ENCODE peak calls at places on chromosomes 7 and 10, in nine cellular contexts. I, H, S, G, B, D, R, Y and Z are unnamed samples.

GRCh38 chr7:49773939-49774458 is 561 bp downstream of the VWC2 start:
- DNase-seq in D (no peak), S (no peak), G (no peak), H (no peak), Y (peak; percentile 50), B (no peak), R (no peak), I (peak; percentile 42), Z (no peak)

GRCh38 chr7:77797734-77798393 is 370 bp downstream of the TMEM60 start:
- DNase-seq in S (peak; percentile 47), I (peak; percentile 30), H (no peak), B (peak; percentile 79), R (peak; percentile 74), D (peak; percentile 39), G (peak; percentile 46), Y (no peak), Z (peak; percentile 93)

GRCh38 chr10:21315321-21316220 is 209.9 kb downstream of the SKIDA1 start:
- DNase-seq in R (peak; percentile 69), D (peak; percentile 44), I (peak; percentile 53), H (peak; percentile 93), G (peak; percentile 73), Y (peak; percentile 90), B (no peak), S (no peak), Z (peak; percentile 92)

GRCh38 chr7:99422625-99423024 is 13.9 kb downstream of the BUD31 start:
- DNase-seq in Y (no peak), I (no peak), B (no peak), H (no peak), S (no peak), R (no peak), G (no peak), D (no peak), Z (no peak)

GRCh38 chr10:102379383-102379782 is 16.1 kb upstream of the NFKB2 start:
- DNase-seq in S (no peak), I (no peak), H (no peak), G (no peak), R (no peak), Y (no peak), D (no peak), B (no peak), Z (no peak)

GRCh38 chr7:116626886-116627285 is 45.1 kb upstream of the MET start:
- DNase-seq in I (no peak), H (no peak), S (peak; percentile 25), B (no peak), Y (no peak), D (no peak), G (no peak), R (no peak), Z (no peak)

GRCh38 chr7:120079704-120080103 is 193.3 kb upstream of the KCND2 start:
- DNase-seq in I (no peak), G (no peak), S (no peak), H (no peak), D (no peak), R (no peak), Y (no peak), B (no peak), Z (no peak)

GRCh38 chr7:123265853-123266252 is 66.1 kb upstream of the SLC13A1 start:
- DNase-seq in D (no peak), B (no peak), H (no peak), I (no peak), G (no peak), R (no peak), Y (no peak), S (no peak), Z (no peak)

GRCh38 chr10:9766762-9767161 is 1250.9 kb upstream of the CELF2 start:
- DNase-seq in R (no peak), D (no peak), S (no peak), Y (no peak), G (no peak), H (no peak), I (no peak), B (no peak), Z (no peak)

GRCh38 chr10:5594271-5595036 is 69.7 kb downstream of the CALML3 start:
- DNase-seq in I (peak; percentile 84), G (no peak), S (no peak), R (no peak), B (no peak), H (no peak), Y (no peak), D (no peak), Z (no peak)

GRCh38 chr10:7260412-7260900 is 150.4 kb downstream of the SFMBT2 start:
- DNase-seq in R (peak; percentile 93), D (no peak), B (peak; percentile 73), I (peak; percentile 55), H (peak; percentile 88), G (peak; percentile 55), S (peak; percentile 44), Y (peak; percentile 61), Z (peak; percentile 96)

GRCh38 chr7:12303507-12303906 is 92.4 kb downstream of the TMEM106B start:
- DNase-seq in Y (no peak), G (no peak), I (peak; percentile 17), D (no peak), H (no peak), B (no peak), R (no peak), S (no peak), Z (no peak)

GRCh38 chr7:22651036-22651435 is 76.0 kb upstream of the IL6 start:
- DNase-seq in Y (no peak), R (no peak), H (no peak), D (no peak), I (no peak), B (no peak), G (no peak), S (no peak), Z (no peak)

GRCh38 chr10:114571316-114571999 is 86.6 kb downstream of the ABLIM1 start:
- DNase-seq in G (no peak), B (no peak), S (peak; percentile 69), I (no peak), H (no peak), D (no peak), Y (no peak), R (no peak), Z (no peak)

GRCh38 chr10:37146443-37146842 is 21.0 kb downstream of the ANKRD30A start:
- DNase-seq in D (no peak), S (no peak), H (peak; percentile 48), I (no peak), B (no peak), Y (no peak), G (no peak), R (no peak), Z (no peak)

GRCh38 chr10:111551001-111551400 is 474.2 kb downstream of the ADRA2A start:
- DNase-seq in D (no peak), I (no peak), Y (no peak), G (no peak), B (no peak), R (no peak), H (no peak), S (no peak), Z (no peak)

GRCh38 chr10:111281516-111281915 is 204.7 kb downstream of the ADRA2A start:
- DNase-seq in D (no peak), B (no peak), R (no peak), H (peak; percentile 15), S (no peak), G (no peak), Y (no peak), I (peak; percentile 8), Z (no peak)

GRCh38 chr10:16916496-16916895 is 99.3 kb upstream of the RSU1 start:
- DNase-seq in G (no peak), R (no peak), B (no peak), D (no peak), I (no peak), S (no peak), Y (no peak), H (no peak), Z (no peak)

GRCh38 chr10:101781984-101782810 is 1.0 kb downstream of the NPM3 start:
- DNase-seq in R (peak; percentile 61), S (no peak), H (no peak), G (no peak), B (no peak), I (peak; percentile 28), D (peak; percentile 21), Y (no peak), Z (no peak)

GRCh38 chr7:107147464-107148214 is 21.2 kb upstream of the HBP1 start:
- DNase-seq in H (peak; percentile 43), D (no peak), B (no peak), S (no peak), G (peak; percentile 26), Y (no peak), I (peak; percentile 51), R (no peak), Z (no peak)

GRCh38 chr7:111088328-111088727 is 2.6 kb upstream of the LRRN3 start:
- DNase-seq in I (no peak), G (no peak), H (no peak), B (no peak), S (no peak), D (no peak), Y (no peak), R (no peak), Z (no peak)
- H3K4me1 ChIP-seq in I (peaks cover 8% of the 10 kb centered on the region), G (no peaks in the 10 kb centered on the region), H (peaks cover 15% of the 10 kb centered on the region), B (peaks cover 3% of the 10 kb centered on the region), S (peaks cover 13% of the 10 kb centered on the region), D (peaks cover 13% of the 10 kb centered on the region), Y (peaks cover 2% of the 10 kb centered on the region), R (peaks cover 26% of the 10 kb centered on the region), Z (peaks cover 33% of the 10 kb centered on the region)

DNA sequence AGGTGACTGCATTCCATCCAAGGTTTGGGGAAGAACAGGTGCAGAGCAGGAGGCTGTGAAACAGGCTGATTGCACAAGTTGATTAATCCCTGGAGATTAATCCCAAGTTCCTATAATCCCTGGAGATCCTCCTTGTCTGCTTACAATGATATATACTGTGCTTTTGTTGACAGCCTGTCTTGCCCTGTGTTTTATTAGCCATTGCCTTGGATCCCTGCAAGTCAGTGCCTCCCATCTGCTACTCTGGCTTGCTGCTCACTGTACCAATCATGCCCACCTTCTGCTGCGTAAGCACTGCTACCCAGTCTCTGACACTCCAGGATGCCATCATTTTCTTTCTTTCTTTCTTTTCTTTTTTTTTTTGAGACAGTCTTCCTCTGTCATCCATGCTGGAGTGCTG is 65.4 kb downstream of the ANKRD61 start:
- DNase-seq in I (no peak), H (no peak), S (no peak), Y (no peak), D (no peak), B (no peak), R (no peak), G (no peak), Z (no peak)
- TF ChIP-seq EP300 in I (no peak), H (no peak), S (no peak), Y (no peak), D (no peak), B (no peak), R (no peak), G (no peak), Z (no peak)

GRCh38 chr7:100875356-100875751 is 451 bp downstream of the SRRT start:
- DNase-seq in I (peak; percentile 81), R (peak; percentile 82), S (no peak), D (no peak), H (no peak), Y (no peak), B (no peak), G (no peak), Z (no peak)
- H3K4me1 ChIP-seq in I (peaks cover 13% of the 10 kb centered on the region), R (peaks cover 34% of the 10 kb centered on the region), S (peaks cover 48% of the 10 kb centered on the region), D (peaks cover 62% of the 10 kb centered on the region), H (peaks cover 9% of the 10 kb centered on the region), Y (peaks cover 6% of the 10 kb centered on the region), B (peaks cover 48% of the 10 kb centered on the region), G (peaks cover 28% of the 10 kb centered on the region), Z (peaks cover 58% of the 10 kb centered on the region)

DNA sequence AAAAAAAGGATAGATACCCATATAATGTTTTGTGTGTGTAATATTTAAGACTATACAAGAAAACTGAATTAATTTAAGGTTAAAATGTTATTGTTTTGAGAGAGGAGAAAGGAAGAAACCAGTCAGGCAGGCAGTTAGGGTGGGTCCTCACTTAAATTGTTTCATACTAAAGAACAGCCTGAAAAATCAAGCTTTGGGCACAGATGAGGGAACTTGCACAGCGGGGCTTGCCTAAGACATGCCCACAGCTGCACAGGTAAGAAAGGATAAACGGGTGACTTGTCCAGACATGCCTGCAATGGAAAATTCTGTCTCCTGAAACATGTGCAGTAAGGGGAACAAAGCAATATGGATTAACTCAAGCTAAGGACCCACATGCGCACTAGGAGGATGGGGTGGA is 158.4 kb downstream of the BBS9 start:
- DNase-seq in R (no peak), G (no peak), H (peak; percentile 4), D (no peak), I (no peak), Y (no peak), B (no peak), S (no peak), Z (no peak)
- TF ChIP-seq EP300 in R (no peak), G (no peak), H (no peak), D (no peak), I (no peak), Y (no peak), B (no peak), S (no peak), Z (no peak)